ENCODE peak calls at places on chromosomes 1 and 21, in eight cellular contexts. L is cardiac muscle cell, E is foreskin fibroblast, H is endodermal cell, R is spleen, X is fibroblast of mammary gland, I is astrocyte of the cerebellum, J is upper lobe of right lung. Y is an unnamed sample.

GRCh38 chr1:154955039-154955717 is 721 bp downstream of the PBXIP1 start:
- DNase-seq in L (peak; percentile 55), E (no peak), H (peak; percentile 81), R (peak; percentile 90), X (peak; percentile 53), I (no peak), J (no peak), Y (peak; percentile 60)

GRCh38 chr1:209391792-209392191 is 191.7 kb upstream of the CAMK1G start:
- DNase-seq in L (no peak), E (no peak), H (peak; percentile 78), R (no peak), X (no peak), I (no peak), J (no peak), Y (no peak)

GRCh38 chr21:41821756-41822431 is 55.0 kb upstream of the RIPK4 start:
- DNase-seq in L (no peak), E (no peak), H (no peak), R (peak; percentile 69), X (no peak), I (no peak), J (no peak), Y (no peak)

GRCh38 chr21:15729674-15730483 is at the start of gene USP25:
- DNase-seq in L (peak; percentile 90), E (peak; percentile 71), H (peak; percentile 96), R (peak; percentile 98), X (peak; percentile 57), I (no peak), J (peak; percentile 97), Y (peak; percentile 77)

GRCh38 chr1:210089848-210090247 is 142.7 kb upstream of the SERTAD4 start:
- DNase-seq in L (no peak), E (no peak), H (no peak), R (no peak), X (no peak), I (no peak), J (no peak), Y (no peak)

GRCh38 chr1:155318082-155318481 is 2.6 kb upstream of the RUSC1 start:
- DNase-seq in L (no peak), E (no peak), H (peak; percentile 40), R (no peak), X (no peak), I (no peak), J (no peak), Y (no peak)

GRCh38 chr1:28126778-28127430 is 38.5 kb upstream of the EYA3 start:
- DNase-seq in L (no peak), E (no peak), H (no peak), R (no peak), X (no peak), I (no peak), J (no peak), Y (no peak)

GRCh38 chr1:228272831-228273571 is 65.2 kb downstream of the OBSCN start:
- DNase-seq in L (no peak), E (no peak), H (peak; percentile 37), R (peak; percentile 75), X (no peak), I (no peak), J (peak; percentile 52), Y (no peak)

GRCh38 chr1:61330571-61330970 is 248.2 kb downstream of the NFIA start:
- DNase-seq in L (no peak), E (no peak), H (no peak), R (no peak), X (no peak), I (no peak), J (no peak), Y (no peak)

GRCh38 chr1:79887059-79887458 is 880.5 kb upstream of the ADGRL4 start:
- DNase-seq in L (no peak), E (no peak), H (no peak), R (no peak), X (no peak), I (no peak), J (no peak), Y (no peak)

GRCh38 chr1:225909477-225909876 is 14.6 kb downstream of the PYCR2 start:
- DNase-seq in L (no peak), E (no peak), H (no peak), R (peak; percentile 17), X (no peak), I (no peak), J (no peak), Y (no peak)

GRCh38 chr1:92916899-92917298 is 44.4 kb downstream of the DIPK1A start:
- DNase-seq in L (no peak), E (peak; percentile 35), H (no peak), R (no peak), X (peak; percentile 50), I (no peak), J (no peak), Y (peak; percentile 62)
- TF ChIP-seq CTCF in L (no peak), E (no peak), H (no peak), R (no peak), X (no peak), I (no peak), J (no peak), Y (no peak)

GRCh38 chr1:3038571-3039181 is 17.4 kb downstream of the ACTRT2 start:
- DNase-seq in L (no peak), E (no peak), H (no peak), R (peak; percentile 59), X (no peak), I (no peak), J (peak; percentile 61), Y (no peak)
- H3K4me3 ChIP-seq in L (no peak overlapping the region), E (no peak overlapping the region), H (no peak overlapping the region), R (no peak overlapping the region), X (no peak overlapping the region), I (no peak overlapping the region), J (no peak overlapping the region), Y (no peak overlapping the region)

GRCh38 chr1:159892944-159893343 is 7.0 kb downstream of the CFAP45 start:
- DNase-seq in L (no peak), E (no peak), H (peak; percentile 80), R (no peak), X (no peak), I (no peak), J (no peak), Y (no peak)
- TF ChIP-seq CTCF in L (no peak), E (no peak), H (peak; percentile 71), R (no peak), X (no peak), I (no peak), J (no peak), Y (no peak)

GRCh38 chr1:183234660-183235476 is 48.8 kb downstream of the LAMC2 start:
- DNase-seq in L (peak; percentile 57), E (peak; percentile 95), H (peak; percentile 93), R (no peak), X (peak; percentile 98), I (peak; percentile 97), J (no peak), Y (peak; percentile 97)
- H3K4me3 ChIP-seq in L (no peak overlapping the region), E (peak overlapping the region; percentile 39), H (peak overlapping the region; percentile 73), R (no peak overlapping the region), X (peak overlapping the region; percentile 44), I (peak overlapping the region; percentile 32), J (peak overlapping the region; percentile 36), Y (peak overlapping the region; percentile 55)

DNA sequence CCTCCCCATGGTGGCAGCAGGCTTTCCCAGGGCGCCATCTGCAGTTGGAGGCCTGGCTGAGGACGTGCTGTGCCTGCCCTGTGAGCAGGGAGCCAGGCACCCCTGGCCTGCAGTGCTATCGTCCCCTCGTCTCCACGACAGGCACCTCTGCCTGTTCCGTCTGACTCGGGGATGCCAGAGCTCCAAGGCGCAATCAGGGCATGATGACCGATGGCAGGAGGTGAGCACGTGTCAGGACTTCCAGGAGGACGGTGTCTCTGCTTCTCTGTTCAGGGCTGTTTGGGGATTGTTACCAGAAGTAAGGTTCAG is 125.2 kb downstream of the PCBP3 start:
- DNase-seq in L (no peak), E (no peak), H (peak; percentile 69), R (no peak), X (no peak), I (no peak), J (no peak), Y (no peak)
- TF ChIP-seq CTCF in L (peak; percentile 18), E (no peak), H (peak; percentile 47), R (no peak), X (no peak), I (peak; percentile 10), J (no peak), Y (no peak)

Y was measured in fibroblast of villous mesenchyme.